ENCODE peak calls at places on chromosome 11, in ten cellular contexts. One of them, this sample, is unnamed.

GRCh38 chr11:65444314-65445051 is 21.9 kb downstream of the NEAT1 start:
- DNase-seq in thyroid gland: no peak
- DNase-seq in thoracic aorta: no peak
- DNase-seq in GM12865: no peak
- DNase-seq in GM12878: no peak
- DNase-seq in brain microvascular endothelial cell: peak
- DNase-seq in heart right ventricle: no peak
- DNase-seq in tibial artery: no peak
- DNase-seq in dorsolateral prefrontal cortex: no peak
- DNase-seq in sigmoid colon: peak
- DNase-seq in this sample: no peak

GRCh38 chr11:12618743-12619540 is 55.3 kb upstream of the TEAD1 start:
- DNase-seq in GM12878: no peak
- DNase-seq in GM12865: no peak
- DNase-seq in thoracic aorta: no peak
- DNase-seq in dorsolateral prefrontal cortex: no peak
- DNase-seq in tibial artery: no peak
- DNase-seq in brain microvascular endothelial cell: no peak
- DNase-seq in sigmoid colon: no peak
- DNase-seq in thyroid gland: no peak
- DNase-seq in heart right ventricle: no peak
- DNase-seq in this sample: no peak

GRCh38 chr11:8839306-8839956 is 71.6 kb upstream of the AKIP1 start:
- DNase-seq in GM12865: no peak
- DNase-seq in dorsolateral prefrontal cortex: no peak
- DNase-seq in GM12878: no peak
- DNase-seq in thoracic aorta: no peak
- DNase-seq in sigmoid colon: no peak
- DNase-seq in brain microvascular endothelial cell: no peak
- DNase-seq in heart right ventricle: no peak
- DNase-seq in thyroid gland: peak
- DNase-seq in tibial artery: no peak
- DNase-seq in this sample: no peak

GRCh38 chr11:88344869-88345268 is 7.3 kb upstream of the CTSC start:
- DNase-seq in sigmoid colon: no peak
- DNase-seq in GM12878: no peak
- DNase-seq in GM12865: no peak
- DNase-seq in tibial artery: no peak
- DNase-seq in heart right ventricle: no peak
- DNase-seq in dorsolateral prefrontal cortex: no peak
- DNase-seq in thoracic aorta: no peak
- DNase-seq in thyroid gland: no peak
- DNase-seq in brain microvascular endothelial cell: no peak
- DNase-seq in this sample: no peak

GRCh38 chr11:114152162-114152561 is 92.7 kb downstream of the ZBTB16 start:
- DNase-seq in tibial artery: no peak
- DNase-seq in thoracic aorta: no peak
- DNase-seq in brain microvascular endothelial cell: no peak
- DNase-seq in GM12865: no peak
- DNase-seq in dorsolateral prefrontal cortex: no peak
- DNase-seq in heart right ventricle: no peak
- DNase-seq in sigmoid colon: no peak
- DNase-seq in GM12878: no peak
- DNase-seq in thyroid gland: no peak
- DNase-seq in this sample: no peak

GRCh38 chr11:94960488-94960887 is 12.9 kb downstream of the CWC15 start:
- DNase-seq in GM12878: no peak
- DNase-seq in dorsolateral prefrontal cortex: no peak
- DNase-seq in thyroid gland: no peak
- DNase-seq in GM12865: no peak
- DNase-seq in tibial artery: no peak
- DNase-seq in brain microvascular endothelial cell: no peak
- DNase-seq in thoracic aorta: no peak
- DNase-seq in heart right ventricle: no peak
- DNase-seq in sigmoid colon: no peak
- DNase-seq in this sample: no peak

GRCh38 chr11:7688238-7688826 is 15.0 kb upstream of the CYB5R2 start:
- DNase-seq in thyroid gland: no peak
- DNase-seq in thoracic aorta: no peak
- DNase-seq in dorsolateral prefrontal cortex: no peak
- DNase-seq in sigmoid colon: no peak
- DNase-seq in tibial artery: no peak
- DNase-seq in brain microvascular endothelial cell: no peak
- DNase-seq in GM12865: peak
- DNase-seq in GM12878: no peak
- DNase-seq in heart right ventricle: no peak
- DNase-seq in this sample: no peak

GRCh38 chr11:4922304-4922703 is 1.8 kb downstream of the OR51G1 start:
- DNase-seq in heart right ventricle: no peak
- DNase-seq in thyroid gland: no peak
- DNase-seq in GM12865: no peak
- DNase-seq in GM12878: no peak
- DNase-seq in brain microvascular endothelial cell: no peak
- DNase-seq in dorsolateral prefrontal cortex: no peak
- DNase-seq in tibial artery: no peak
- DNase-seq in sigmoid colon: no peak
- DNase-seq in thoracic aorta: no peak
- DNase-seq in this sample: no peak

GRCh38 chr11:59776210-59777066 is 21.3 kb downstream of the STX3 start:
- DNase-seq in dorsolateral prefrontal cortex: no peak
- DNase-seq in tibial artery: no peak
- DNase-seq in brain microvascular endothelial cell: peak
- DNase-seq in GM12865: no peak
- DNase-seq in sigmoid colon: no peak
- DNase-seq in GM12878: no peak
- DNase-seq in thoracic aorta: no peak
- DNase-seq in thyroid gland: no peak
- DNase-seq in heart right ventricle: no peak
- DNase-seq in this sample: no peak

GRCh38 chr11:109641549-109641948 is 219.6 kb downstream of the C11orf87 start:
- DNase-seq in thoracic aorta: no peak
- DNase-seq in sigmoid colon: no peak
- DNase-seq in heart right ventricle: no peak
- DNase-seq in tibial artery: no peak
- DNase-seq in GM12878: no peak
- DNase-seq in thyroid gland: no peak
- DNase-seq in brain microvascular endothelial cell: peak
- DNase-seq in dorsolateral prefrontal cortex: no peak
- DNase-seq in GM12865: peak
- DNase-seq in this sample: no peak

GRCh38 chr11:110777765-110778164 is 65.5 kb upstream of the ARHGAP20 start:
- DNase-seq in dorsolateral prefrontal cortex: no peak
- DNase-seq in GM12878: peak
- DNase-seq in thyroid gland: no peak
- DNase-seq in sigmoid colon: no peak
- DNase-seq in thoracic aorta: no peak
- DNase-seq in brain microvascular endothelial cell: peak
- DNase-seq in heart right ventricle: no peak
- DNase-seq in tibial artery: peak
- DNase-seq in GM12865: peak
- DNase-seq in this sample: no peak

GRCh38 chr11:2793781-2794418 is 91.7 kb downstream of the CDKN1C start:
- DNase-seq in sigmoid colon: peak
- DNase-seq in brain microvascular endothelial cell: no peak
- DNase-seq in heart right ventricle: peak
- DNase-seq in GM12878: no peak
- DNase-seq in thyroid gland: peak
- DNase-seq in GM12865: no peak
- DNase-seq in tibial artery: peak
- DNase-seq in thoracic aorta: no peak
- DNase-seq in dorsolateral prefrontal cortex: peak
- DNase-seq in this sample: no peak

DNA sequence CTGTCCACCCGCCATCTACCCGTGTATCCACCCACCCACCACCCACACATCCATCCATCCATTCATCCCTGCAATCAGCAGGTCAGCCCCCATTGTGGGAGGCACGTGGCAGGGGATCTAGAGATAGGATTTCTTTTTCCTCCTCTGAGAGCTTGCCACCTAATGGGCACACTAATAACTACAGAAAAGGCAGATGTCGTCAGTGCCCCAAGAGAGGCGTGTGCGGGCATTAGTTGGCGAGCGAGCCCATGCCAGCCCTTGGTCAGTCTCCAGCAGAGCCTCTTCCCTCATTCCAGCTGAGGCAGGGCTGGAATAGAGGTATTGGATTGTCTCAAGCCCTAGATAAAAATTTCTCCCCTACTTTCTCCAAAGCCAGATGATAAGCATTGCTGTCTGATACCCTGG is 9.7 kb downstream of the USP2 start:
- DNase-seq in GM12865: no peak
- DNase-seq in heart right ventricle: no peak
- DNase-seq in GM12878: no peak
- DNase-seq in dorsolateral prefrontal cortex: no peak
- DNase-seq in tibial artery: no peak
- DNase-seq in thyroid gland: peak
- DNase-seq in thoracic aorta: no peak
- DNase-seq in brain microvascular endothelial cell: no peak
- DNase-seq in sigmoid colon: no peak
- DNase-seq in this sample: no peak
- TF ChIP-seq CTCF in GM12865: peak
- TF ChIP-seq CTCF in heart right ventricle: no peak
- TF ChIP-seq CTCF in GM12878: peak
- TF ChIP-seq CTCF in dorsolateral prefrontal cortex: peak
- TF ChIP-seq CTCF in tibial artery: peak
- TF ChIP-seq CTCF in thyroid gland: no peak
- TF ChIP-seq CTCF in thoracic aorta: peak
- TF ChIP-seq CTCF in brain microvascular endothelial cell: peak
- TF ChIP-seq CTCF in sigmoid colon: no peak
- TF ChIP-seq CTCF in this sample: no peak

DNA sequence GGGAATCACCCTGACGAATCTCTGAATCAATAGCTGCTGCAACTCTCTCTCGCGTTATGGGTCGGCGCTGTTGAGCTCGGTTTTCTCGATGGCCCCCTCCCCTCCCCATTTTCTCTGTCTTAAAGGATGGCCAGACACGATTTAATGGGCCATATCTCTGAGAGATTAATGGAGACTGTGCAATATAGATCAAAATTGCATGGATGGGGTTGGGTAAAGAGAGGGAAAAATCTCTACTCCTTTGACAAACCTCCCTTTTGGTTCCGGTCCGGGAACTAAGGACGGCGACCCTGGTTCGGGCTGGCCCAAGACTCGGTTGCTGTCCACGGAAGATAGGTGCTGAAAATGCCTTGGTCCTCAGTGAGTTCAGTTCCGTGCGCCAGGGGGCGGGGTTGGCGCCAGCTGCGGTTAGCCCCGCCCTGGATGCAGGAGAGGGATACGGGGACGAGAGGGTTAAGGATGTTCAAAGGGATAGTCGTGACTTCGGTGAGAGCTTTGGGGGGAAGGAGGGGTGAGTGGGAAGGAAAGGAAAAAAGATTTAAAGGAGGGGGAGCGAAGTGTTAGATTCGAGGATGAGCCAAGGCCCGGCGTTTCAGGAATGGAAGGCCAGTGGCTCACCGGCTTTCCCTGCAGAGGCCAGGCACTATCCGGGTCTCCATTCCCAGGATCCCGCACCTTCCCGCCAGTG is 103.6 kb upstream of the HSD17B12 start:
- DNase-seq in sigmoid colon: no peak
- DNase-seq in dorsolateral prefrontal cortex: peak
- DNase-seq in thyroid gland: peak
- DNase-seq in heart right ventricle: peak
- DNase-seq in brain microvascular endothelial cell: peak
- DNase-seq in GM12865: peak
- DNase-seq in thoracic aorta: no peak
- DNase-seq in tibial artery: no peak
- DNase-seq in GM12878: no peak
- DNase-seq in this sample: no peak
- TF ChIP-seq CTCF in sigmoid colon: no peak
- TF ChIP-seq CTCF in dorsolateral prefrontal cortex: peak
- TF ChIP-seq CTCF in thyroid gland: no peak
- TF ChIP-seq CTCF in heart right ventricle: peak
- TF ChIP-seq CTCF in brain microvascular endothelial cell: peak
- TF ChIP-seq CTCF in GM12865: peak
- TF ChIP-seq CTCF in thoracic aorta: no peak
- TF ChIP-seq CTCF in tibial artery: peak
- TF ChIP-seq CTCF in GM12878: peak
- TF ChIP-seq CTCF in this sample: no peak

DNA sequence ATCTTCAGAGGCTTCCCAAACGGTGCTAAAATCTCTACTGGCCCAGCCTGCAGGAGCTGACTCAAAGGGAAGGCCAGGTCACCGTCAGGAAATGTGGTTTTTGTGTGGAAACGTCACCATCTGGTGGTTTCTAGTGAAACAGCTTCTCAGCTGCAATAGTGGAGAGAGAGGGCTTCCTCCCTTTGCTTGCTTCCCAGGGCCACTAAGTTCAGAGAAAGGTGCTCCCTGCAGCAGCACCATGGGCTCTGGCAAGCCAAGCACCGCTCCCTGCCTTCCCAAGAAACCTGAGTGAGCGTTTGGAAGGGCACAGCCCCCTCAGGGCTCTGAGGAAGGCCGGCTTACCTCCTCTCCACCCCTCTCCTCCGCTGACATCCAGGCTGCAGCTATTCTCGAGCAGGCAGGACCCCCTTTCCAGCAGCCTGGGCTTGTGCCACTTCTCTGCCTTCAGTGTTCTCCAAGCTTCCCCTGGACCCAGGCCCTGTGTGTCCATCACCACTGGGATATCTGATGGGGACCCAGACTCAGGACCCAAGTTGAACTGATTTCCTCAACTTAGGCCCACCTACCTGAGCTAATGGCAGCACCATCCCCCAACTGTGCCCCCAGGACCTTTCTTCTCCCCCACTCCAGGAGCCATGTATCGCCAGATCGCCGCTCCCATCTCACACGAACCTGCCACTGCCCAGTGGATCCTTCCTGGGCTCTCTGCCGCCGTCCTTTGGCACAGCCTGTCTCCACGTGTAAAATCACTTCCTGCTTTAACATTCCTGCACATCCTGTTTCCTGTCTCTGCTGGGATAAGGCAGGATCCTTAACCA is 9.8 kb downstream of the SPATA19 start:
- DNase-seq in GM12865: peak
- DNase-seq in GM12878: peak
- DNase-seq in thoracic aorta: no peak
- DNase-seq in heart right ventricle: no peak
- DNase-seq in brain microvascular endothelial cell: peak
- DNase-seq in thyroid gland: peak
- DNase-seq in tibial artery: no peak
- DNase-seq in sigmoid colon: no peak
- DNase-seq in dorsolateral prefrontal cortex: no peak
- DNase-seq in this sample: peak
- TF ChIP-seq CTCF in GM12865: peak
- TF ChIP-seq CTCF in GM12878: peak
- TF ChIP-seq CTCF in thoracic aorta: peak
- TF ChIP-seq CTCF in heart right ventricle: no peak
- TF ChIP-seq CTCF in brain microvascular endothelial cell: peak
- TF ChIP-seq CTCF in thyroid gland: peak
- TF ChIP-seq CTCF in tibial artery: peak
- TF ChIP-seq CTCF in sigmoid colon: peak
- TF ChIP-seq CTCF in dorsolateral prefrontal cortex: peak
- TF ChIP-seq CTCF in this sample: peak

DNA sequence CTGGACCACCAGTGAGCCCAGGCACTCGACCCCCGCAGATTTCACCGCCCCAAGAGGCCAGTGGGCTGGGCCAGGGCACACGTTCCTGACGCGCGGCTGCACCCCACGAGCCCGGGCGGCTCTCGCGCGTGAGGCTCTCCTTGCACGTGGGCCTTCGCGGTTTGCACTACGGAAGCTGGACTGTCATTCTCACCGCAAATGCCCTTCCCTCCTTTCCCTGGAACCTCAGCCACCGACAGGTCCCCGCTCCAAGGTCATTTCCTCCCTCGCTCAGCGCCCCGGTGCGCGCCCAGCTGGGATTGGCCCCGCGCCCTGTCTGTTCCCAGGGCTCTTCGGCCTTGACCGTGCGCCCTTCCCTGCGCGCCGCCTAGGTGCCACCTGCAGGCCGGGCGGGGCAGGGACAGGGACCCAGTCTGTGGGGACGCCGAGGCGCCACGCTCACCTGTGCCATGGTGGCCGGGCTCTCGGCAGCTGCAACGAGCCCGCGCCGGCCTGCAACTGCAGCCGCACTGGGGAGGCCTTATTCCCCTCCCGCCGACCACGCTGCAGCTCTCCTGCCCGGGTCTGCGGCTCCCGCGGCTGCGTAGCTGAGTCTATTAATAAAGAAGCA is 2.1 kb upstream of the CPT1A start:
- DNase-seq in GM12878: no peak
- DNase-seq in sigmoid colon: peak
- DNase-seq in tibial artery: peak
- DNase-seq in brain microvascular endothelial cell: no peak
- DNase-seq in GM12865: peak
- DNase-seq in heart right ventricle: peak
- DNase-seq in dorsolateral prefrontal cortex: no peak
- DNase-seq in thoracic aorta: no peak
- DNase-seq in thyroid gland: peak
- DNase-seq in this sample: peak
- TF ChIP-seq CTCF in GM12878: peak
- TF ChIP-seq CTCF in sigmoid colon: peak
- TF ChIP-seq CTCF in tibial artery: peak
- TF ChIP-seq CTCF in brain microvascular endothelial cell: peak
- TF ChIP-seq CTCF in GM12865: peak
- TF ChIP-seq CTCF in heart right ventricle: no peak
- TF ChIP-seq CTCF in dorsolateral prefrontal cortex: peak
- TF ChIP-seq CTCF in thoracic aorta: peak
- TF ChIP-seq CTCF in thyroid gland: peak
- TF ChIP-seq CTCF in this sample: no peak

This sample was measured in mesothelial cell of epicardium.